ENCODE peak calls at places on chromosomes 6 and 20, in nine cellular contexts. X is T-cell; V is endothelial cell; T is GDM1; L is activated T-cell treated with anti-CD3 and anti-CD28 coated beads, Interleukin-2, amount 50 U/mL, for 72 hours; D is NCI-H774; I is NCI-H2029; O is NCI-H524; E is pancreas. A is an unnamed sample.

GRCh38 chr6:89347825-89348224 is 4.7 kb downstream of the UBE2J1 start:
- DNase-seq in D (no peak), T (no peak), L (no peak), E (peak), O (no peak), I (no peak), V (no peak), X (no peak), A (no peak)

GRCh38 chr6:157194110-157194509 is 129.2 kb downstream of the TMEM242 start:
- DNase-seq in V (no peak), I (peak), L (no peak), T (no peak), D (no peak), E (no peak), X (no peak), O (no peak), A (no peak)

GRCh38 chr6:17281100-17281496 is at the start of gene RBM24:
- DNase-seq in I (peak), T (no peak), X (no peak), D (peak), V (peak), E (peak), L (peak), O (peak), A (peak)

GRCh38 chr6:11322252-11322885 is 89.9 kb upstream of the NEDD9 start:
- DNase-seq in L (no peak), I (no peak), D (no peak), X (no peak), V (no peak), O (no peak), E (no peak), T (no peak), A (no peak)

GRCh38 chr6:36836771-36837339 is 2.4 kb downstream of the CPNE5 start:
- DNase-seq in I (no peak), T (no peak), L (no peak), X (no peak), D (no peak), E (no peak), O (no peak), V (no peak), A (no peak)

GRCh38 chr6:134821914-134822862 is 127.7 kb downstream of the ALDH8A1 start:
- DNase-seq in E (no peak), T (no peak), I (no peak), D (no peak), V (no peak), X (no peak), L (no peak), O (no peak), A (no peak)

GRCh38 chr20:23022849-23023248 is 12.3 kb upstream of the SSTR4 start:
- DNase-seq in L (no peak), I (no peak), E (no peak), T (no peak), X (no peak), O (no peak), V (no peak), D (no peak), A (no peak)

GRCh38 chr6:2684059-2684749 is 66.5 kb downstream of the MYLK4 start:
- DNase-seq in D (no peak), L (no peak), T (no peak), I (no peak), X (no peak), V (no peak), O (no peak), E (no peak), A (no peak)

GRCh38 chr6:111552999-111553398 is 52.7 kb downstream of the TRAF3IP2 start:
- DNase-seq in O (no peak), X (no peak), D (peak), I (peak), T (no peak), L (no peak), E (no peak), V (no peak), A (no peak)

A was measured in activated naive CD4-positive, alpha-beta T cell treated with anti-CD3 and anti-CD28 coated beads, Interleukin-2, amount 10 ng/mL, durations not matched to agents 7 days and 5 days.